ENCODE peak calls at places on chromosomes 3 and 15, in seven cellular contexts. Z is fibroblast of lung, G is Panc1, B is mesenchymal stem cell, Y is H7, P is aorta, K is HCT116. T is an unnamed sample. For H3K27me3, the result is how much of the 10 kb centered on the place peaks cover.

GRCh38 chr15:45790325-45790943 is 155.6 kb downstream of the SQOR start:
- DNase-seq in G (peak), B (peak), Y (peak), K (peak), P (no peak), Z (peak), T (peak)

GRCh38 chr3:69084326-69084667 is 440 bp upstream of the ARL6IP5 start:
- DNase-seq in B (peak), K (no peak), Z (peak), G (no peak), Y (no peak), P (no peak), T (no peak)

GRCh38 chr3:71050133-71050520 is 533.4 kb downstream of the FOXP1 start:
- DNase-seq in P (no peak), Y (no peak), K (no peak), B (peak), Z (peak), G (no peak), T (no peak)

GRCh38 chr3:88034876-88035275 is 23.9 kb downstream of the CGGBP1 start:
- DNase-seq in G (no peak), B (no peak), Z (no peak), P (no peak), K (no peak), Y (no peak), T (no peak)

GRCh38 chr3:123833398-123833785 is 50.7 kb downstream of the MYLK start:
- DNase-seq in P (no peak), B (no peak), Y (no peak), Z (peak), G (no peak), K (no peak), T (no peak)

GRCh38 chr15:74542192-74543042 is 1.4 kb downstream of the ARID3B start:
- DNase-seq in Z (no peak), K (no peak), B (no peak), G (no peak), Y (no peak), P (no peak), T (no peak)

GRCh38 chr3:177361042-177361938 is 164.0 kb upstream of the TBL1XR1 start:
- DNase-seq in B (no peak), K (no peak), Y (peak), P (peak), G (no peak), Z (no peak), T (no peak)

GRCh38 chr3:10010546-10011465 is 15.4 kb upstream of the FANCD2 start:
- DNase-seq in P (peak), G (no peak), Z (peak), B (peak), Y (peak), K (peak), T (peak)

GRCh38 chr3:64187065-64187959 is 38.0 kb downstream of the PRICKLE2 start:
- DNase-seq in Y (no peak), Z (peak), B (peak), K (no peak), G (peak), P (peak), T (no peak)

GRCh38 chr15:98969126-98969735 is 38.4 kb downstream of the PGPEP1L start:
- DNase-seq in Z (no peak), P (no peak), Y (no peak), B (no peak), G (no peak), K (no peak), T (no peak)

GRCh38 chr3:141074529-141074928 is 23.4 kb downstream of the SPSB4 start:
- DNase-seq in P (no peak), K (no peak), Y (peak), B (no peak), Z (no peak), G (no peak), T (peak)

GRCh38 chr3:52019352-52020080 is 23.8 kb upstream of the RPL29 start:
- DNase-seq in P (peak), K (no peak), G (no peak), Y (no peak), B (no peak), Z (no peak), T (no peak)

GRCh38 chr15:50176869-50177268 is 5.1 kb upstream of the SLC27A2 start:
- DNase-seq in Z (no peak), K (no peak), P (no peak), G (no peak), Y (no peak), B (no peak), T (no peak)

GRCh38 chr3:63864008-63864871 is 573 bp downstream of the ATXN7 start:
- DNase-seq in G (no peak), Z (no peak), Y (peak), K (no peak), B (peak), P (peak), T (no peak)

GRCh38 chr15:75307778-75308390 is 25.2 kb downstream of the GOLGA6D start:
- DNase-seq in P (no peak), K (peak), Z (no peak), G (peak), Y (peak), B (peak), T (peak)

GRCh38 chr15:35003928-35004327 is 15.8 kb upstream of the ZNF770 start:
- DNase-seq in K (no peak), Z (no peak), Y (no peak), G (no peak), P (no peak), B (no peak), T (no peak)

GRCh38 chr3:189652042-189652441 is 20.9 kb downstream of the TP63 start:
- DNase-seq in P (no peak), Y (no peak), Z (peak), B (peak), G (no peak), K (peak), T (no peak)

GRCh38 chr3:194877311-194878119 is 191.8 kb downstream of the FAM43A start:
- DNase-seq in Y (no peak), P (no peak), B (no peak), K (no peak), Z (no peak), G (no peak), T (no peak)

GRCh38 chr15:31269961-31270575 is 56.6 kb upstream of the KLF13 start:
- DNase-seq in P (no peak), Z (no peak), G (no peak), Y (no peak), K (no peak), B (no peak), T (no peak)

GRCh38 chr15:89515477-89515876 is 19.1 kb upstream of the RHCG start:
- DNase-seq in P (no peak), K (no peak), B (no peak), G (no peak), Z (no peak), Y (no peak), T (no peak)

GRCh38 chr3:128910006-128910405 is 30.6 kb downstream of the ACAD9 start:
- DNase-seq in P (no peak), Z (no peak), Y (no peak), B (no peak), K (no peak), G (no peak), T (no peak)

GRCh38 chr3:187327827-187328226 is 36.3 kb upstream of the MASP1 start:
- DNase-seq in P (no peak), Z (no peak), Y (no peak), K (no peak), G (no peak), B (no peak), T (no peak)

GRCh38 chr3:150610785-150611184 is 7.7 kb downstream of the SELENOT start:
- DNase-seq in Z (peak), K (no peak), B (peak), G (no peak), Y (no peak), P (no peak), T (no peak)

GRCh38 chr3:66098436-66098835 is 59.7 kb upstream of the MAGI1 start:
- DNase-seq in Z (peak), K (no peak), B (no peak), Y (no peak), P (no peak), G (no peak), T (no peak)

GRCh38 chr3:49386056-49386756 is 25.6 kb downstream of the RHOA start:
- DNase-seq in Y (no peak), P (no peak), G (no peak), B (no peak), Z (no peak), K (no peak), T (no peak)

GRCh38 chr3:155416500-155417118 is 123.1 kb upstream of the STRIT1 start:
- DNase-seq in K (no peak), Z (peak), Y (no peak), B (peak), G (peak), P (no peak), T (no peak)

GRCh38 chr15:23422099-23422945 is 24.7 kb downstream of the GOLGA6L2 start:
- DNase-seq in G (no peak), K (no peak), Z (no peak), Y (no peak), P (peak), B (no peak), T (no peak)

GRCh38 chr3:13282986-13283876 is 136.9 kb downstream of the NUP210 start:
- DNase-seq in Y (peak), G (no peak), Z (no peak), B (peak), P (no peak), K (peak), T (no peak)

GRCh38 chr3:14601692-14602005 is 49.9 kb upstream of the CCDC174 start:
- DNase-seq in K (no peak), P (no peak), Y (no peak), Z (no peak), G (no peak), B (no peak), T (peak)
- H3K27me3 ChIP-seq in K (under half), P (under half), Y (under half), Z (under half), G (under half), B (half or more), T (under half)

GRCh38 chr3:115784739-115785571 is 161.6 kb downstream of the GAP43 start:
- DNase-seq in Y (no peak), P (no peak), K (no peak), Z (peak), B (peak), G (no peak), T (no peak)
- H3K4me3 ChIP-seq in Y (peak), P (peak), K (peak), Z (peak), B (peak), G (peak), T (peak)

DNA sequence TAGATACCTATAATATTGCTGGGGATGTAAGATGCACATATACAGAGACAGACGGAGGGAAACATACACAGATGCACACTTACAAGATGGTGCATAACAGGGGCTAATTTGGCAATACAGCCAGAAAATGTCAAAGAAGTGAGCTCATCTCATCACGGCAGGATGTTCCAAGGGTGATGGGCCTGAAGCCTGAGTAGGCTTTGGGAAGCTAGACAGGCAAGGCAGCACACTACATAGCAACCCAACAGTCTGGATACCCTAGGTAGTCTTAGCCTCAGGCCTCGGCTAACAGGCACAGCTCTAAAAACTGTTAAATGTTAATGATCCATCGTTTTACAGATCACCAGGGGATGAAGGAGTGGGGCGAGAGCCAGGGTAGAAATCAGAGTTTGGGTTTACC is 148.5 kb downstream of the OSBPL10 start:
- DNase-seq in P (no peak), Y (no peak), G (no peak), Z (no peak), K (no peak), B (no peak), T (no peak)
- H3K27me3 ChIP-seq in P (under half), Y (under half), G (under half), Z (under half), K (under half), B (under half), T (under half)

DNA sequence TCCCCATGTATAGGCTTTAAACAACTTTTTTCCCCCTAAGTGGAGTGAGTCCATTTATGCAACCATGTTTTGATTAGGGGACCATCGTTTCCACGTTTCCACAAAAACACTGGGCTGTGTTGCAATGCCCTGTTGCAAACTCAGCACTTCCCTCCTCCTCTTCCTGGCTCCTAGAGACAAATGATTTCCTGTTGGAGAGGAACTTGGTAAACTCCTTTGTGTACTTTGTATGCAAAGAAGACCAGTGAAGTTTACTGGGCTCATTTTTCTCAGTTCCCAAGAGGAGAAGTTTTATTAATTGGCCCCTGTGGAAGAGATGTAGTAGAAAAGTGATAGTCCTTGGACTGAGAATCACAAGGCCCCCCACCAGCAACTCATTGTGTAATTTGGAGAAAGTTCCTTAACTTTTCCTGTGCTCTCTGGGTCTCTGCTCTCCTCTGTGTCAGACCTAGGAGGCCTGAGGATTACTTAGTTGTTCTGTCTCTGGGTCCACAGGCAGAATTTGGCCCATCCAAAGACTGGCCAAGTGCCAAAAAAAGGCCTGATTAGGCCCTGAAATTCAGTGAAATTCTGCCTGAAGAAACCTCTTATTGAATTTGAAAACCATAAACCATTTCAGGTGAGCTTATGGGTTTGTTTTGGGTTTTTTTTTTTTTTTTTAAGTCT is 95.1 kb downstream of the ATG7 start:
- DNase-seq in G (no peak), B (peak), K (no peak), P (peak), Z (peak), Y (no peak), T (no peak)
- H3K4me3 ChIP-seq in G (no peak), B (no peak), K (no peak), P (no peak), Z (no peak), Y (no peak), T (no peak)

GRCh38 chr15:67826717-67827560 is 1.6 kb downstream of the SKOR1 start:
- DNase-seq in B (no peak), Z (no peak), G (no peak), Y (peak), K (no peak), P (no peak), T (no peak)

GRCh38 chr15:67828379-67828968 is 3.2 kb downstream of the SKOR1 start:
- DNase-seq in Z (no peak), G (no peak), B (no peak), K (no peak), Y (peak), P (no peak), T (no peak)

GRCh38 chr15:67829647-67830504 is 4.6 kb downstream of the SKOR1 start:
- DNase-seq in P (no peak), B (no peak), Y (peak), K (no peak), G (no peak), Z (no peak), T (no peak)

GRCh38 chr15:67827561-67828378 is 2.5 kb downstream of the SKOR1 start:
- DNase-seq in K (no peak), P (no peak), B (no peak), Z (no peak), G (no peak), Y (peak), T (no peak)

DNA sequence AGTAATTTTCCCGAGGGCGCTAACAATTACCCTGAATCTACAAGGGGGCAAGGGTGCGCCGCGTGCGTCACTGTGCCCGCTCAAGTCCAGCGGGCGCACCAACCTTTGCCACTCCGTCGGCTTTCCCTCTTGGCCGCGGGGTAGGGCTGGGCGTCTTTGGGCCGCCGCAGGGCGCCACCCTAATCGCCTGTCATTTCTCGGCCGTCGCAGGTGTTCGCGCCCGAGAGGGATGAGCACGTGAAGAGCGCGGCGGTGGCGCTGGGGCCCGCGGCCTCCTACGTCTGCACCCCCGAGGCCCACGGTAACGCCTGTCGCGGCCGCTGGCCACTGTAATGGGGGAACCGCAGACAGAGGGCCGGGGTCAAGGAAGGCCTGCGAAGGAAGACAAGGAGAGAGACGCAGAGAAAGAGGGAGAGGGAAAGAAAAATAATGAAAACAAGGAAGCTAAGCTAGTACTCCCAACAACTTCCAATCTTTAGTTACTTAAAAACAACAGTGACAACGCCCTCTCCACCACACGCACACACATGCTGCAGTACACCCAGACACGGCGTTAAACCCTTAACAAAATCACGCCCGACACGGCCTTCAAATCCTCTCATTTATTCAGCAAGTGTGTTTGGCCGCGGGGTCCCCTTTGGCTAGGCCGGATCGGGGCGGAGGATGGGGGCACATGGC is 3.8 kb downstream of the SKOR1 start:
- DNase-seq in G (no peak), Z (no peak), P (no peak), K (no peak), B (no peak), Y (peak), T (no peak)
- H3K27me3 ChIP-seq in G (under half), Z (half or more), P (under half), K (under half), B (half or more), Y (half or more), T (half or more)

GRCh38 chr3:43696881-43697280 is 6.1 kb downstream of the ABHD5 start:
- DNase-seq in Z (no peak), B (no peak), G (no peak), K (no peak), P (no peak), Y (no peak), T (no peak)

GRCh38 chr3:43692971-43693370 is 2.2 kb downstream of the ABHD5 start:
- DNase-seq in P (no peak), K (no peak), Y (no peak), Z (no peak), B (no peak), G (no peak), T (no peak)

GRCh38 chr3:43693594-43693993 is 2.9 kb downstream of the ABHD5 start:
- DNase-seq in Y (no peak), G (no peak), Z (no peak), K (no peak), P (no peak), B (peak), T (no peak)

GRCh38 chr3:43695863-43696262 is 5.1 kb downstream of the ABHD5 start:
- DNase-seq in Z (no peak), Y (no peak), G (no peak), K (no peak), B (no peak), P (no peak), T (no peak)

GRCh38 chr3:43695443-43695842 is 4.7 kb downstream of the ABHD5 start:
- DNase-seq in Y (no peak), B (peak), Z (peak), K (no peak), P (no peak), G (no peak), T (no peak)
- H3K4me3 ChIP-seq in Y (no peak), B (no peak), Z (no peak), K (no peak), P (no peak), G (no peak), T (no peak)

DNA sequence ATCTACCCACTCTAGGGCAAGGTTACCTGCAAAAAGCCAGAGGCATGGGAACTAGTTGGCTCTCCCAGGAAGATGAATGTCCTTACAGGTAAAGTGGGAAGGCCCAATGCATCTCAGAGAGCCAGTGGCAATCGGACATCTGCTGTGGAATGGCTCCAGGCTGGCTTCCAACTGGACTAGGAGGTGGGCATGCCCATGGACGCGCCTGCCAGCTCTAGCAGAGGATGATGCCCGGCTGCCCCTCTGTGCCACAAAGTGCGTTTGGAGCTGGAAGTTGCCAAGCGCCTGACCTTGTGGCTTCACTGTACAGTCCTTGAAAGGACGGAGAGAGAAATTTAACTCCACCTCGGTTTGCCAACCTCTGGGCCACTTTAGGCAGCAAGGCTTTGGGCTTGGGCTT is 84.4 kb downstream of the NR2F2 start:
- DNase-seq in Z (no peak), K (no peak), Y (no peak), B (no peak), G (no peak), P (no peak), T (no peak)
- H3K27me3 ChIP-seq in Z (half or more), K (half or more), Y (half or more), B (half or more), G (half or more), P (under half), T (half or more)